ENCODE peak calls at places on chromosomes 11 and 22, in six cellular contexts. Q is left cardiac atrium, R is nephron progenitor cell, E is Daoy, J is NCI-H2081, I is activated T-helper 1 cell treated with Interleukin-2 at 50 U/mL for 16 hours. T is an unnamed sample.
A peak's percentile ranks its signal among the peaks of the same experiment; 100 is the strongest.

GRCh38 chr22:20236052-20236717 is 31.9 kb downstream of the RTN4R start:
- DNase-seq in Q (no peak), R (no peak), E (no peak), J (no peak), I (no peak), T (no peak)

GRCh38 chr22:41742918-41743317 is 43.6 kb downstream of the MEI1 start:
- DNase-seq in Q (no peak), R (no peak), E (no peak), J (no peak), I (no peak), T (no peak)

GRCh38 chr11:2586091-2586792 is 113.6 kb downstream of the KCNQ1OT1 start:
- DNase-seq in Q (no peak), R (peak; percentile 81), E (peak; percentile 0), J (no peak), I (no peak), T (no peak)

GRCh38 chr22:40325315-40325714 is 21.0 kb upstream of the ADSL start:
- DNase-seq in Q (no peak), R (no peak), E (no peak), J (no peak), I (peak; percentile 41), T (no peak)

GRCh38 chr22:49979587-49980264 is 19.2 kb downstream of the PIM3 start:
- DNase-seq in Q (peak; percentile 38), R (peak; percentile 25), E (peak; percentile 32), J (no peak), I (no peak), T (no peak)

GRCh38 chr11:30488304-30488998 is 97.7 kb downstream of the MPPED2 start:
- DNase-seq in Q (no peak), R (no peak), E (peak; percentile 39), J (peak; percentile 88), I (no peak), T (no peak)

GRCh38 chr11:102413497-102413896 is 39.1 kb downstream of the TMEM123 start:
- DNase-seq in Q (no peak), R (no peak), E (no peak), J (no peak), I (no peak), T (no peak)

GRCh38 chr22:36886016-36886415 is 25.2 kb downstream of the NCF4 start:
- DNase-seq in Q (no peak), R (no peak), E (no peak), J (no peak), I (no peak), T (no peak)

GRCh38 chr11:19920982-19921381 is 208.3 kb downstream of the NAV2 start:
- DNase-seq in Q (no peak), R (no peak), E (no peak), J (no peak), I (no peak), T (no peak)

GRCh38 chr11:12079726-12080556 is 30.4 kb upstream of the MICAL2 start:
- DNase-seq in Q (peak; percentile 71), R (no peak), E (peak; percentile 96), J (no peak), I (no peak), T (peak; percentile 97)

GRCh38 chr11:33801821-33802413 is 27.6 kb upstream of the FBXO3 start:
- DNase-seq in Q (no peak), R (peak; percentile 31), E (peak; percentile 15), J (no peak), I (no peak), T (no peak)

GRCh38 chr11:66478823-66479740 is 1.2 kb upstream of the DPP3 start:
- DNase-seq in Q (peak; percentile 60), R (peak; percentile 45), E (peak; percentile 30), J (peak; percentile 39), I (no peak), T (no peak)

GRCh38 chr11:36056160-36056751 is 112.4 kb downstream of the LDLRAD3 start:
- DNase-seq in Q (no peak), R (peak; percentile 41), E (peak; percentile 49), J (peak; percentile 11), I (no peak), T (no peak)

T was measured in AG09309.